ENCODE peak calls at places on chromosomes 6 and 20, in nine cellular contexts. Z is esophagus squamous epithelium, K is Peyer's patch, P is HCT116, D is stomach, C is endothelial cell of umbilical vein, V is uterus, G is sigmoid colon, J is heart left ventricle. F is an unnamed sample. For H3K4me1, the result is how much of the 10 kb centered on the place peaks cover.

GRCh38 chr6:28648878-28649375 is 123.2 kb downstream of the GPX5 start:
- DNase-seq in G (no peak), J (no peak), Z (no peak), K (no peak), D (no peak), C (no peak), P (no peak), V (no peak), F (no peak)

GRCh38 chr6:123276439-123277045 is 280.5 kb downstream of the CLVS2 start:
- DNase-seq in D (no peak), C (no peak), J (no peak), K (no peak), P (no peak), Z (no peak), V (no peak), G (no peak), F (no peak)

GRCh38 chr20:49685161-49685601 is 28.5 kb downstream of the B4GALT5 start:
- DNase-seq in K (no peak), V (peak), J (no peak), D (no peak), C (no peak), Z (no peak), G (no peak), P (no peak), F (no peak)

GRCh38 chr6:169592558-169592957 is 109.3 kb downstream of the WDR27 start:
- DNase-seq in G (no peak), J (no peak), V (no peak), D (no peak), K (no peak), C (no peak), Z (no peak), P (no peak), F (no peak)

GRCh38 chr6:69232506-69233194 is 564.2 kb downstream of the LMBRD1 start:
- DNase-seq in C (peak), G (peak), P (no peak), Z (no peak), K (no peak), J (peak), D (peak), V (peak), F (peak)

GRCh38 chr20:64151634-64152530 is 12.4 kb upstream of the MYT1 start:
- DNase-seq in J (no peak), P (peak), V (no peak), G (peak), Z (no peak), D (no peak), C (peak), K (no peak), F (no peak)

GRCh38 chr6:30722280-30723112 is 2.3 kb downstream of the TUBB start:
- DNase-seq in J (peak), C (peak), P (peak), K (peak), Z (no peak), D (peak), V (peak), G (peak), F (peak)

GRCh38 chr6:166058064-166058739 is 109.4 kb downstream of the TBXT start:
- DNase-seq in C (no peak), P (no peak), G (no peak), V (peak), K (no peak), J (peak), Z (no peak), D (no peak), F (no peak)

GRCh38 chr6:121413831-121414368 is 21.5 kb upstream of the GJA1 start:
- DNase-seq in D (no peak), G (no peak), P (no peak), C (no peak), K (no peak), J (no peak), V (no peak), Z (no peak), F (no peak)

GRCh38 chr6:73129653-73130443 is 95.4 kb downstream of the KHDC1L start:
- DNase-seq in J (peak), K (peak), Z (peak), P (peak), V (peak), C (peak), D (peak), G (peak), F (peak)

GRCh38 chr6:166206510-166207389 is 39.1 kb upstream of the TBXT start:
- DNase-seq in C (no peak), Z (no peak), D (no peak), V (no peak), G (no peak), K (no peak), J (no peak), P (no peak), F (no peak)

GRCh38 chr20:44208770-44209169 is 1.8 kb downstream of the OSER1 start:
- DNase-seq in V (no peak), Z (no peak), P (no peak), G (no peak), J (no peak), D (no peak), C (no peak), K (no peak), F (no peak)

GRCh38 chr20:57759724-57760123 is 49.9 kb upstream of the PMEPA1 start:
- DNase-seq in V (peak), G (no peak), K (no peak), P (no peak), Z (no peak), D (no peak), C (no peak), J (no peak), F (no peak)

GRCh38 chr6:134449004-134449403 is 131.1 kb upstream of the SGK1 start:
- DNase-seq in J (no peak), D (no peak), C (no peak), K (no peak), V (no peak), Z (no peak), G (no peak), P (no peak), F (no peak)

GRCh38 chr6:57261896-57262295 is 39.8 kb upstream of the RAB23 start:
- DNase-seq in Z (no peak), D (no peak), V (no peak), P (no peak), G (no peak), C (no peak), K (no peak), J (no peak), F (no peak)

GRCh38 chr20:44711237-44711636 is 3.9 kb upstream of the CCN5 start:
- DNase-seq in C (no peak), V (no peak), J (peak), D (no peak), Z (no peak), P (no peak), G (no peak), K (no peak), F (no peak)

GRCh38 chr6:45445749-45446454 is 68.2 kb upstream of the SUPT3H start:
- DNase-seq in J (peak), K (peak), V (peak), P (peak), Z (peak), C (peak), G (peak), D (peak), F (no peak)

GRCh38 chr6:45447005-45447404 is 69.3 kb upstream of the SUPT3H start:
- DNase-seq in K (no peak), Z (no peak), D (no peak), G (no peak), V (no peak), P (no peak), J (no peak), C (peak), F (no peak)

GRCh38 chr6:45448417-45449389 is 71.0 kb upstream of the SUPT3H start:
- DNase-seq in J (no peak), V (no peak), K (no peak), Z (no peak), C (no peak), D (no peak), G (no peak), P (no peak), F (no peak)

GRCh38 chr6:45445364-45445748 is 67.6 kb upstream of the SUPT3H start:
- DNase-seq in V (no peak), D (no peak), P (no peak), K (no peak), C (no peak), Z (no peak), G (no peak), J (no peak), F (no peak)

GRCh38 chr6:45447721-45448120 is 70.0 kb upstream of the SUPT3H start:
- DNase-seq in G (no peak), V (no peak), Z (no peak), K (no peak), D (no peak), J (no peak), P (no peak), C (peak), F (no peak)
- H3K4me1 ChIP-seq in G (under half), V (under half), Z (under half), K (under half), D (under half), J (under half), P (under half), C (under half), F (under half)

DNA sequence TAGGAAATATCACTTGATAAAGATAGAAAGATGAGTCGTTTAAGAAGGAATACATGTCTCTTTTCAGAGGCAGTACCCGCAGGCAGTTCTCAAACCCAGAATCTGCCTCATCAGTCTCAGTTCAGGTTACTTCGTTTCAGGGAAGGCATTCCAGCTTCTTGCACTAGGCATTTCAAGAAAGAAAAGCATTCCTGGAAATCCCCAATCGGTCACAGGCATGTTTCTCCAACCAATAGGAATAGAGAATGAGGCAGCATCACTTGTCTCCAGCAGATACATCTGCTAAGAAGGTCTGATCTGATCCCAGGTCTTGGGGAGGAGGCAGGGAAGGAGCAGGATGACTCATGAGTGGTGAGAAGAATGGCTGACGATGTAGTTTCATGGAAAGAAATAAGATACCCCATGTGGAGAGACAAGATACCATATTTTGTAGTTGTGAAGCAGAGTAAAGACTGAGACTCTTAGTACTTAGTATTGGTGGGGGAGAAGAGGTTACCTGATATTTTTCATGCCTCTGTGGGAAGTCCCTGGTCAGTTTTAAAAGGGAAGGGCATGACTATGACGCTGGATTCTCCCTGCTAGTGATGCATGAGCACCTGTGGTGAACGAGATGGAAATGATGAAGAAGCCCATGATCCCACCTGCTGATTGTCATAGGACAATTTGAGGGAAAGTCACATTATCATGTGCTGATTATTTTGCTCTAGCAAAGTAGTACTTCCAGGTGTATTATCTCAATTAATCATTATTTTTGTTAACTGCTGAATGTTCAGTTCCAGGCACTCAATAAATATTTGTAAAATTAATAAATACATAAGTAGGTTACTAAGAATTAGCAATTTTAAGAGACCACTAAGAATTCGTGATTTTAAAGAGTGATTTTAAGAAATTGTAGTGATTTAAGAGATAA is 20.3 kb upstream of the HLA-DRB1 start:
- DNase-seq in P (peak), V (peak), G (no peak), K (peak), Z (no peak), D (no peak), C (peak), J (peak), F (peak)
- TF ChIP-seq POLR2A in P (no peak), V (peak), G (no peak), K (no peak), Z (no peak), D (no peak), C (no peak), J (no peak), F (no peak)

GRCh38 chr6:6811151-6812002 is 222.9 kb downstream of the LY86 start:
- DNase-seq in J (no peak), Z (no peak), D (peak), C (peak), G (no peak), V (no peak), K (peak), P (peak), F (peak)

GRCh38 chr6:6818078-6818639 is 229.6 kb downstream of the LY86 start:
- DNase-seq in P (no peak), K (no peak), D (no peak), G (no peak), Z (no peak), J (no peak), C (no peak), V (no peak), F (no peak)

GRCh38 chr6:6812427-6812826 is 223.9 kb downstream of the LY86 start:
- DNase-seq in K (no peak), G (no peak), V (no peak), D (no peak), C (no peak), J (no peak), Z (no peak), P (peak), F (no peak)

GRCh38 chr6:6816716-6817115 is 228.2 kb downstream of the LY86 start:
- DNase-seq in P (no peak), V (no peak), G (no peak), Z (no peak), C (no peak), J (no peak), D (no peak), K (no peak), F (no peak)

GRCh38 chr6:6815732-6816131 is 227.2 kb downstream of the LY86 start:
- DNase-seq in Z (no peak), C (no peak), P (no peak), K (no peak), V (no peak), G (no peak), J (no peak), D (no peak), F (no peak)
- H3K27ac ChIP-seq in Z (no peak), C (no peak), P (no peak), K (no peak), V (no peak), G (no peak), J (no peak), D (no peak), F (no peak)

GRCh38 chr6:37492236-37493046 is 7.3 kb downstream of the CCDC167 start:
- DNase-seq in C (no peak), P (no peak), G (no peak), J (no peak), K (no peak), V (no peak), Z (no peak), D (no peak), F (no peak)

GRCh38 chr6:37491830-37492208 is 7.9 kb downstream of the CCDC167 start:
- DNase-seq in G (peak), P (no peak), J (no peak), Z (no peak), V (no peak), K (no peak), D (no peak), C (no peak), F (no peak)

GRCh38 chr6:37491161-37491829 is 8.4 kb downstream of the CCDC167 start:
- DNase-seq in Z (no peak), P (no peak), D (peak), J (no peak), V (no peak), K (no peak), G (peak), C (no peak), F (no peak)

GRCh38 chr6:37489697-37490336 is 9.9 kb downstream of the CCDC167 start:
- DNase-seq in D (no peak), P (no peak), K (no peak), C (no peak), Z (no peak), V (no peak), G (peak), J (peak), F (no peak)

DNA sequence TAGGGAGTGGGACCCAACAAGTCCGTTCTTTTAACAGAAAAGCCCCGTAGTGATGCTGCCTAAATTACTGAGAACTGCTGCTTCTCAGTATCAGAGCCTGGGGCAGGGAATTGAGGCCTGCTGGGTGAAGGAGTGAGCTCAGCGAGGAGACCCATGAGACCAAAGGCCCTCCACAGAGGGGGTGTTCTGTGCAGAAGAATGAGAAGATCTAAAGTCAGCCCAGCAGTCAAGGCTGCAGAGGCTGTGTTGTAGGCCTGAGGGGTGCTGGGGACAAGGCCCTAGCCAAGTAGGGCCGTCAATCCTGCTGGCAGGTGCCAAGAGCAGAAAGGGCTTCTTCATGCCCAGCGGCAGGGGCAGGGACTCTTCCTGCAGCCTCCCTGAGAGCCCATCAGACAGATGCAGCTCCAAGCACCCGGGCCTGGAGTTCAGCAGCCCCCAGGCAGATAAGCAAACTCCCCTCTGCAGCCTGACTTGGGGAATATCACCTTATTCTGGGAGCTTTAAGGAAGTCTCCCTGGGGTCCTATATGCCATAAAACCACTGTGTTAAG is 9.2 kb downstream of the CCDC167 start:
- DNase-seq in D (no peak), G (peak), Z (no peak), V (no peak), K (no peak), P (no peak), C (no peak), J (no peak), F (no peak)
- H3K4me1 ChIP-seq in D (under half), G (under half), Z (under half), V (under half), K (under half), P (under half), C (under half), J (under half), F (under half)

GRCh38 chr20:36861875-36862801 is 13.8 kb upstream of the TLDC2 start:
- DNase-seq in J (peak), Z (no peak), V (peak), D (peak), G (peak), K (peak), P (peak), C (peak), F (no peak)
- TF ChIP-seq POLR2A in J (no peak), Z (no peak), V (peak), D (no peak), G (peak), K (no peak), P (peak), C (peak), F (peak)

GRCh38 chr6:34059136-34059731 is 86.7 kb downstream of the GRM4 start:
- DNase-seq in P (no peak), C (no peak), V (peak), J (no peak), D (no peak), G (no peak), Z (no peak), K (no peak), F (no peak)
- H3K27ac ChIP-seq in P (no peak), C (no peak), V (no peak), J (no peak), D (no peak), G (no peak), Z (no peak), K (no peak), F (no peak)